ENCODE peak calls at places on chromosomes 13 and 19, in seven cellular contexts. N, O, I, W, T, S and B are unnamed samples.

GRCh38 chr13:106570354-106570822 is 2.5 kb upstream of the ARGLU1 start:
- DNase-seq in T (peak), S (peak), N (peak), W (peak), I (peak), O (peak), B (peak)

GRCh38 chr13:45826741-45827140 is 24.8 kb downstream of the SIAH3 start:
- DNase-seq in O (no peak), S (no peak), I (no peak), T (no peak), N (no peak), W (no peak), B (no peak)

GRCh38 chr19:2827022-2827421 is 7.4 kb downstream of the ZNF554 start:
- DNase-seq in S (no peak), W (no peak), I (no peak), O (no peak), T (no peak), N (no peak), B (no peak)

GRCh38 chr19:861756-862528 is 2.5 kb downstream of the CFD start:
- DNase-seq in T (peak), O (peak), I (no peak), S (peak), N (no peak), W (peak), B (peak)

GRCh38 chr19:5579697-5580096 is 11.9 kb upstream of the TINCR start:
- DNase-seq in O (no peak), T (no peak), I (no peak), W (no peak), S (no peak), N (no peak), B (no peak)

GRCh38 chr19:53771133-53771532 is 53.0 kb downstream of the NLRP12 start:
- DNase-seq in W (no peak), N (no peak), T (no peak), O (no peak), I (no peak), S (no peak), B (peak)

GRCh38 chr19:47698631-47699359 is 14.4 kb upstream of the EHD2 start:
- DNase-seq in T (no peak), W (no peak), O (no peak), S (no peak), I (no peak), N (no peak), B (no peak)

GRCh38 chr19:53196777-53197396 is 3.7 kb upstream of the ZNF665 start:
- DNase-seq in S (peak), O (peak), W (peak), N (peak), I (peak), T (peak), B (peak)

GRCh38 chr19:44003461-44004134 is 841 bp downstream of the ZNF230 start:
- DNase-seq in N (no peak), O (no peak), T (no peak), I (no peak), W (no peak), S (peak), B (peak)

GRCh38 chr19:7942981-7943443 is 454 bp downstream of the TIMM44 start:
- DNase-seq in I (no peak), W (no peak), T (no peak), O (no peak), S (no peak), N (no peak), B (no peak)

GRCh38 chr19:56639217-56639616 is 3.7 kb upstream of the SMIM17 start:
- DNase-seq in T (no peak), I (no peak), N (no peak), S (no peak), O (no peak), W (no peak), B (peak)

GRCh38 chr13:32264407-32264806 is 50.8 kb downstream of the ZAR1L start:
- DNase-seq in S (peak), T (no peak), O (no peak), W (no peak), I (no peak), N (no peak), B (no peak)